ENCODE peak calls at places on chromosome 20, in nine cellular contexts. U is endodermal cell; W is heart left ventricle; H is CD8-positive, alpha-beta memory T cell; F is naive thymus-derived CD4-positive, alpha-beta T cell; J is HCT116; Z is A673; P is esophagus muscularis mucosa; N is CD4-positive, CD25-positive, alpha-beta regulatory T cell. S is an unnamed sample. For H3K4me1 and H3K36me3, the result is how much of the 10 kb centered on the place peaks cover.

GRCh38 chr20:19275630-19276071 is 63.2 kb downstream of the SLC24A3 start:
- DNase-seq in U (no peak), W (peak), H (no peak), F (no peak), J (no peak), Z (peak), P (no peak), N (no peak), S (no peak)

GRCh38 chr20:34250005-34250404 is 8.8 kb downstream of the ASIP start:
- DNase-seq in U (no peak), W (no peak), H (no peak), F (no peak), J (no peak), Z (no peak), P (no peak), N (no peak), S (no peak)

GRCh38 chr20:57262244-57263126 is 4.0 kb downstream of the BMP7 start:
- DNase-seq in U (no peak), W (no peak), H (no peak), F (no peak), J (no peak), Z (no peak), P (no peak), N (no peak), S (no peak)

GRCh38 chr20:10970109-10970508 is 296.3 kb upstream of the JAG1 start:
- DNase-seq in U (no peak), W (no peak), H (no peak), F (no peak), J (no peak), Z (no peak), P (no peak), N (no peak), S (no peak)

GRCh38 chr20:47489448-47489872 is 12.2 kb upstream of the NCOA3 start:
- DNase-seq in U (no peak), W (peak), H (peak), F (peak), J (no peak), Z (no peak), P (no peak), N (peak), S (peak)

GRCh38 chr20:7503501-7503900 is 436.8 kb downstream of the HAO1 start:
- DNase-seq in U (no peak), W (no peak), H (no peak), F (no peak), J (no peak), Z (no peak), P (no peak), N (no peak), S (no peak)

GRCh38 chr20:35465976-35466375 is 10.6 kb downstream of the CEP250 start:
- DNase-seq in U (no peak), W (peak), H (no peak), F (no peak), J (no peak), Z (no peak), P (no peak), N (no peak), S (no peak)

GRCh38 chr20:61886721-61887658 is 178.7 kb downstream of the TAF4 start:
- DNase-seq in U (peak), W (no peak), H (no peak), F (peak), J (peak), Z (peak), P (no peak), N (peak), S (peak)

GRCh38 chr20:40584128-40584819 is 104.8 kb downstream of the MAFB start:
- DNase-seq in U (no peak), W (peak), H (no peak), F (no peak), J (no peak), Z (no peak), P (no peak), N (no peak), S (no peak)

GRCh38 chr20:47773381-47773786 is 11.9 kb downstream of the SULF2 start:
- DNase-seq in U (no peak), W (peak), H (no peak), F (no peak), J (no peak), Z (no peak), P (no peak), N (no peak), S (no peak)

DNA sequence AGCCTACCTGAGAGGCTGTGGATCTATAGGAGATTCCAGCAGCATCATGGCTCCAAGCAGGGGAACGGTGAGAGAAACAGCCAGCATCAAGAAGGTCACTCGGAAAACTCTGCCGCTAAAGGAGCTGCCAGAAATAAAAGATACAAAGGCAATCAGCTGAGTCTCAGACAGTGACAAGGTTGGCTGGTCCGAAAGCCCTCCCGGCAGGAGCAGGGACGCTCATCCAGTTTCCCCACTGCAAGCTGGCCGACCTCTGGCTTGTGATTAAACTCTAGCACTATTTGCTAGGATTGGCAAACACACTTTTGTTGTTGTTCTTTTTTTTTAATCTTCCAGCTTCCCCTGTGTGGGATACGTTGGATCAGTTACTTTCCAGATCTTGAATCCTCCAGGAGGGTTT is 8.7 kb downstream of the APMAP start:
- DNase-seq in U (peak), W (no peak), H (no peak), F (no peak), J (no peak), Z (no peak), P (no peak), N (no peak), S (no peak)
- H3K4me1 ChIP-seq in U (under half), W (under half), H (half or more), F (under half), J (under half), Z (under half), P (under half), N (under half), S (under half)

DNA sequence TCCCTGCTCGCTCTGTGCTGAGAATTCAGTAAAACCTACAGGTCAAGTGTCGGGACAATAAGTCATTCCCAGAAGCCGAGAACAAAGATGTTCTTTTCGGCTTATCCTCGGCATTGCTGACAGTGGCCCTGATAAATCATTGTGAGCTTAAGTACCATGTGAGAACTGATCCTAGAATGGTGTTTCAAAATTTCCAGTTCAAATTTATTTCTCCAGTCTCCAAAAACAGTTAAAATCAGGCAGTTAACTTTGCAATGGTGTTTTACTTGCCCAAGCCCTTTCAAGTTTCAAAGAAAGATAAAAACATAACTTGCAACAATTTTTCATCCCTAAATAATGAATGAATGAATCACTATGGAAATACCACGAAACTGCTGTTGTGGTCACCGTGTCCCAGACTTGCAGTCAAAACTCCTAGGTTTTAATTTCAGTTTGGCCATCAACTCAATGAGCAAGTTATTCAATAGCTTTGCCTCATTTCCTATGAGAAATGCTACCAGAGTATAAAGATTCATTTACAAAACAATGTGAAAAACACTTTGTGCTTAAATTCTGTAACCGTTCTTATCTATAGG is 4.3 kb downstream of the ATP5F1E start:
- DNase-seq in U (no peak), W (no peak), H (no peak), F (no peak), J (no peak), Z (no peak), P (no peak), N (no peak), S (no peak)
- H3K4me3 ChIP-seq in U (peak), W (no peak), H (no peak), F (no peak), J (no peak), Z (no peak), P (no peak), N (peak), S (no peak)

DNA sequence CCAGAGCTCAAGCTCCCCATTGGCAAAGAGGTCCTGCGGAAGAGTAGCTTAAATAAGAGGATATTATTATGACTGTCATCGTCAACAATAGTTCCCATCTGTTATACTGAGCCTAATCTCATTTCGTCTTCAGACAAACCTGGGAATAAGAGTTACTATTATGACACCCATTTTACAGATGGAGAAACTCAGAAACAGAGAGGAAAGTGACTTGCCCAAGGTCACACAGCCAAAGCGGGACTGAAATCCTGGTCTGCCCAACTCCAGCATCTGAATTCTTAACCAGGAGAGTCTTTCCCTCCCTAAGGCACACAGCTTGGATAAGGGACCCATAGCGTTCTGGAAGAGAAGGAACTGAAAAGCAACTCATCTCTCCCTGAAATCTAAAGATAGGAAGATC is 23.4 kb downstream of the PTGIS start:
- DNase-seq in U (no peak), W (no peak), H (no peak), F (no peak), J (no peak), Z (no peak), P (no peak), N (no peak), S (no peak)
- H3K36me3 ChIP-seq in U (under half), W (half or more), H (under half), F (under half), J (under half), Z (under half), P (under half), N (under half), S (under half)

GRCh38 chr20:36988494-36988966 is 37.0 kb upstream of the SAMHD1 start:
- DNase-seq in U (no peak), W (no peak), H (peak), F (peak), J (no peak), Z (peak), P (no peak), N (peak), S (no peak)

GRCh38 chr20:36991708-36992107 is 40.2 kb upstream of the SAMHD1 start:
- DNase-seq in U (no peak), W (no peak), H (no peak), F (no peak), J (no peak), Z (no peak), P (no peak), N (no peak), S (no peak)

GRCh38 chr20:36998652-36999051 is 47.1 kb upstream of the SAMHD1 start:
- DNase-seq in U (no peak), W (no peak), H (no peak), F (peak), J (no peak), Z (no peak), P (no peak), N (peak), S (no peak)

GRCh38 chr20:36997121-36997520 is 45.6 kb upstream of the SAMHD1 start:
- DNase-seq in U (no peak), W (no peak), H (no peak), F (no peak), J (no peak), Z (no peak), P (no peak), N (no peak), S (no peak)

GRCh38 chr20:36992802-36993334 is 41.4 kb upstream of the SAMHD1 start:
- DNase-seq in U (no peak), W (no peak), H (no peak), F (no peak), J (no peak), Z (no peak), P (no peak), N (no peak), S (no peak)
- H3K4me1 ChIP-seq in U (under half), W (under half), H (under half), F (under half), J (under half), Z (under half), P (under half), N (under half), S (under half)

DNA sequence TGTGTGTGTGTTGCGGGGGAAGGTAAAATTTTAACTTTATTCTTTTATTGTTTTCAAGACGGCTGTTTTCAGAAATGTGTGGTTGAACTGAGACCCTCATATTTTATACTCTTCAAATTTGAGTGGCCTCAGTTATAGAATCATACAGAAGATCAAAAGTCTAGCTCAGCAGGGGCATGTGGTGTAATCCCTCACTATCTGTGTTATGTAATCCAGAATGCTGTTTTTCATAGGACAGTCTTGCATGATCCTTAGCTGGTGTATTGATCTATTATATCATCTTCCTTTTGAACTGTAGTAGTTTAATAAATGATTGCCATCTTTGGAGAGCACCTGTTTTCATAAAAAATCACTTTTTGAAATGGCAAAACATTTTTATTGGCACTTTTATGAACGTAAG is 1.4 kb downstream of the PLCB4 start:
- DNase-seq in U (no peak), W (no peak), H (no peak), F (no peak), J (no peak), Z (no peak), P (no peak), N (no peak), S (no peak)
- H3K4me3 ChIP-seq in U (peak), W (peak), H (no peak), F (no peak), J (no peak), Z (no peak), P (peak), N (no peak), S (no peak)

GRCh38 chr20:831251-831650 is 2.3 kb upstream of the FAM110A start:
- DNase-seq in U (no peak), W (no peak), H (no peak), F (no peak), J (no peak), Z (no peak), P (no peak), N (no peak), S (no peak)
- H3K36me3 ChIP-seq in U (under half), W (under half), H (under half), F (under half), J (under half), Z (under half), P (under half), N (under half), S (under half)

S was measured in CD8-positive, alpha-beta T cell.